ENCODE peak calls at places on chromosomes 2 and 18, in five cellular contexts. A is NB4, W is K562, X is body of pancreas, F is tibial nerve. E is an unnamed sample.

GRCh38 chr2:26724004-26724750 is 31.7 kb downstream of the KCNK3 start:
- DNase-seq in A (no peak), W (peak), X (peak), F (no peak), E (no peak)

GRCh38 chr2:136327162-136327852 is 209.4 kb upstream of the CXCR4 start:
- DNase-seq in A (peak), W (peak), X (no peak), F (no peak), E (no peak)

GRCh38 chr2:122136071-122136470 is 380.6 kb downstream of the TSN start:
- DNase-seq in A (peak), W (peak), X (no peak), F (no peak), E (no peak)

GRCh38 chr2:169141713-169142352 is 72.5 kb downstream of the DHRS9 start:
- DNase-seq in A (peak), W (peak), X (peak), F (peak), E (no peak)

GRCh38 chr2:66240284-66240683 is 194.6 kb upstream of the MEIS1 start:
- DNase-seq in A (no peak), W (no peak), X (no peak), F (no peak), E (no peak)

GRCh38 chr2:105595536-105595935 is 149.2 kb upstream of the NCK2 start:
- DNase-seq in A (peak), W (no peak), X (no peak), F (no peak), E (no peak)

GRCh38 chr2:61995515-61995914 is 90.0 kb downstream of the COMMD1 start:
- DNase-seq in A (no peak), W (peak), X (no peak), F (no peak), E (no peak)

GRCh38 chr2:191250400-191250799 is 5.2 kb downstream of the MYO1B start:
- DNase-seq in A (no peak), W (no peak), X (no peak), F (no peak), E (no peak)

GRCh38 chr18:77111449-77112160 is 21.0 kb downstream of the MBP start:
- DNase-seq in A (peak), W (no peak), X (no peak), F (no peak), E (no peak)

GRCh38 chr2:96342085-96342484 is 6.5 kb downstream of the NCAPH start:
- DNase-seq in A (no peak), W (peak), X (no peak), F (no peak), E (no peak)

GRCh38 chr18:36247036-36247435 is 50.5 kb upstream of the FHOD3 start:
- DNase-seq in A (peak), W (no peak), X (no peak), F (no peak), E (no peak)

GRCh38 chr2:16633632-16634430 is 31.8 kb downstream of the CYRIA start:
- DNase-seq in A (no peak), W (peak), X (no peak), F (no peak), E (no peak)

GRCh38 chr2:235716875-235717496 is 223.1 kb downstream of the AGAP1 start:
- DNase-seq in A (no peak), W (no peak), X (no peak), F (no peak), E (peak)

GRCh38 chr2:68253211-68254068 is 1.1 kb upstream of the PPP3R1 start:
- DNase-seq in A (peak), W (peak), X (no peak), F (no peak), E (no peak)

GRCh38 chr18:51480562-51481261 is 283.2 kb upstream of the MEX3C start:
- DNase-seq in A (no peak), W (no peak), X (no peak), F (no peak), E (no peak)

GRCh38 chr2:174035981-174036742 is 71.0 kb upstream of the SP3 start:
- DNase-seq in A (peak), W (peak), X (no peak), F (no peak), E (no peak)

GRCh38 chr18:78632111-78632541 is 347.5 kb upstream of the SALL3 start:
- DNase-seq in A (peak), W (no peak), X (no peak), F (no peak), E (no peak)

GRCh38 chr2:230885467-230886130 is 20.9 kb downstream of the ITM2C start:
- DNase-seq in A (peak), W (peak), X (no peak), F (no peak), E (peak)

GRCh38 chr2:184032983-184033382 is 565.3 kb upstream of the ZNF804A start:
- DNase-seq in A (no peak), W (no peak), X (no peak), F (no peak), E (no peak)

GRCh38 chr2:127701651-127702394 is 526 bp downstream of the SFT2D3 start:
- DNase-seq in A (peak), W (peak), X (peak), F (no peak), E (peak)
- TF ChIP-seq POLR2A in A (peak), W (peak), X (peak), F (peak), E (no peak)

DNA sequence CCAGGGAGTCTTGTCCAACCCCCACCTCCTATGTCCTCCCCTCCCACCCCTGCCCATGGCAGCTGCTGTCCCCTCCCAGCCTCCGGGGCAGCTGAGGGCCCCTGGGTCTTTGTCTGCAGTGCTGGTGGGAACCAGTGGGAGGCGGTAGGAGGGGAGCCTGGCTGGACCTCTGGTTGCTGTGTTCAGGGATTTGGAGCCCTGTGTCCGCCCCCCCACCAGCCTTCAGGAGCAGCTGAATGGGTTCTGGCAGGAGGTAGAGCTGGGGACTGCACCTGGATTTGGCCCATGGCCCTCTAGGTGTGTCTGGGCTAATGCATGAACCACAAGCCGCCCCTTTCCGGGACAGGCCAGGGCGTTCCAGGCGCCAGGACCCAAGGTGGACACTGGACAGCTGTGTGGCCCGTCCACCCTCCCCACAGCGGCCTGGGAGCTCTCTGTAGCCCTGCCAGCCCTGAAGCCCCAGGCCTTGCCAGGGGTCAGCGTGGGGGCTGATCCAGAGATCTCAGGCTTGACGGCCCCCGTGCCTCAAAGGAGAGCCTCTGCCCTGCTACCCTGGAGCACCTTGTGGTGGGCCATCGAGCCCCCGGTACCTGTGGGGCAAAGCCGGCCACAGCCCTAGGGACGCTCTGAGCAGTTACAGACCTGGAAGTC is 25.4 kb downstream of the GPC1 start:
- DNase-seq in A (no peak), W (no peak), X (peak), F (peak), E (peak)
- TF ChIP-seq CTCF in A (peak), W (no peak), X (no peak), F (no peak), E (no peak)

DNA sequence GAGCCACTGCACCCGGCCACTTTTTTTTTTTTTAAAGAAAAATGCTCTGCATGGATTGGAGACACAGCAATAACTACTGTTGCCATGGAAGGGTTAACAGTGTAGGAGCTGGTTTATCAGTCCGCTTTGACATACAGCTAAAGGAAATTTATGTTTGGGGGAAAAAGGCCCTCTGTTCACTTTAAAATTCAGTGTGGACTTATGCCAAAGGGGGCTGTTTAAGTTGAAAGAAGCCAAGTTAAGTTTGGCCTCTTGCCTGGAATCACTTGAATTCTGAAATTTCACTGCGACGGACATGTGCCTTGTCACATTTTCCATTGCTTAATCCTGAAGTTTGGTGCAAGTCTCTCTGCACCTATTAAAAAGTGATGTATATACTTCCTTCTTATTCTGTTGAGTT is 3.1 kb downstream of the KCNE4 start:
- DNase-seq in A (no peak), W (peak), X (no peak), F (no peak), E (no peak)
- H3K4me3 ChIP-seq in A (no peak), W (no peak), X (no peak), F (no peak), E (no peak)

DNA sequence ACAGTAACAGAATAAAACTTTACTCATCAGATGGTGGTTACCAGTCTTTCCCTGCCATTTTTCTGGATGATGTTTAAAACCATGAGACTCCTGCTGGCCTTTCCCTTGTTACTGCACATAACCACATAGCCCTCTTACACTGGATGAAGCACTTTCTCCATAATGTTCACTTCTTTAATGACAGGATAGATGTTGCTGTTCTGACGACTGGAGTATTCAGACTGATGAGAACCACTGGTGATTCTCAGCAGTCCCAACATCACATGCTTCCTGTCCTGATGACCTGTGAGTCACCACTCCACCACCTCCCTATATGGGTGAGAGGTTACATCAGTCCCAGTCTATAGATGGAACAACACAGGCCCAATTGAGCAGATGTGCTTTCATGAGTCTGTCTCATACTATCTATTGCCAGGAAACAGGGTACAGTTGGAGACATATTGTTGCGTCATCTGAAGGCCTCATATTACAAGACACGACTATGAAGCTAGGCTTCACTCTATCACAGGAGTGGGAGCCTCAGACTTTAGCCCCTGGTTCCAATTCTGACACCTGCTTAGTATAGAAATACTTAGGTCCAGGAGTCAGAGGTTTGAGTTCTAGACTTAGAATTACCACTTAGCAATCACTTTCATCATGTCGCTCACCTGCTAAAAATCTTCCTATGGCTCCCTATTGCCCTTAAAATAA is 145.7 kb upstream of the KLF7 start:
- DNase-seq in A (peak), W (peak), X (no peak), F (no peak), E (no peak)
- TF ChIP-seq POLR2A in A (no peak), W (no peak), X (no peak), F (no peak), E (no peak)

DNA sequence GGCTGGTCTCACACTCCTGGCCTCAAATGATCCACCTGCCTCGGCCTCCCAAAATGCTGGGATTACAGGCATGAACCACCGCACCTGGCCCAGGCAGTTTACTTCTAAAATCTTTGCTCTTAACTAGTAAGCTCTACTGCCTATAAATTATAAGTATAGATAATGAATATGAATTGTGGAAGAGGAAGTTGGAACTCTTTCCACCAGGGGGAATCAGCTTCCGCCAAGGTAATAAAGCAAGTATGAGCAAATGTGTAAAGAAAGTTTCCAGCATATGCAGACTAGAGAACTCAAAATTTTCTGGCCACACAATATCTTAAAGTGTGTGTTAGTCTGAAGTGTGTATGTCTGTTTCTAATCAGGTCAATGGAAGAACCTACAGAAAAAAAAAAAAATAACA is 68.0 kb downstream of the RMDN2 start:
- DNase-seq in A (peak), W (no peak), X (no peak), F (no peak), E (no peak)
- TF ChIP-seq CTCF in A (no peak), W (peak), X (no peak), F (no peak), E (no peak)